ENCODE peak calls at places on chromosomes 7 and 10, in four cellular contexts. O is cardiac fibroblast; H is stimulated activated CD4-positive, alpha-beta T cell treated with anti-CD3 and anti-CD28 coated beads, Interleukin-2, amount 100 ng/mL, for 48 hours; W is activated gamma-delta T cell. N is an unnamed sample.
A peak's percentile ranks its signal among the peaks of the same experiment; 100 is the strongest.

GRCh38 chr7:108335264-108335918 is 120.8 kb downstream of the NRCAM start:
- DNase-seq in O (peak; percentile 47), W (no peak), H (no peak), N (no peak)

GRCh38 chr10:97584060-97584797 is at the start of gene HOGA1:
- DNase-seq in H (no peak), W (no peak), O (peak; percentile 72), N (no peak)

GRCh38 chr10:29646238-29646902 is 11.6 kb upstream of the SVIL start:
- DNase-seq in H (no peak), W (no peak), O (peak; percentile 90), N (no peak)

GRCh38 chr10:98446121-98446655 is 547 bp downstream of the HPS1 start:
- DNase-seq in W (no peak), O (peak; percentile 34), H (peak; percentile 21), N (no peak)

GRCh38 chr10:128546651-128547165 is 420.5 kb upstream of the MKI67 start:
- DNase-seq in O (no peak), H (no peak), W (no peak), N (no peak)

GRCh38 chr7:90611115-90611514 is 15.0 kb downstream of the CDK14 start:
- DNase-seq in W (no peak), H (no peak), O (no peak), N (no peak)

GRCh38 chr7:129298268-129298893 is 73.6 kb downstream of the AHCYL2 start:
- DNase-seq in O (peak; percentile 58), H (peak; percentile 28), W (no peak), N (no peak)

GRCh38 chr7:88224596-88225275 is 4.9 kb upstream of the SRI start:
- DNase-seq in O (peak; percentile 36), W (no peak), H (no peak), N (no peak)

GRCh38 chr7:101728128-101728527 is 89.3 kb upstream of the CUX1 start:
- DNase-seq in H (no peak), W (no peak), O (no peak), N (no peak)

GRCh38 chr10:5343561-5343960 is 21.2 kb upstream of the UCN3 start:
- DNase-seq in W (no peak), H (no peak), O (peak; percentile 6), N (no peak)

GRCh38 chr7:117818241-117818640 is 55.0 kb downstream of the CTTNBP2 start:
- DNase-seq in H (no peak), W (no peak), O (no peak), N (no peak)

N was measured in cortex of kidney.